ENCODE peak calls at places on chromosomes 7 and 10, in eight cellular contexts. K, B, M, U, J, D, E and T are unnamed samples.

GRCh38 chr10:77401681-77402080 is 235.9 kb downstream of the KCNMA1 start:
- DNase-seq in D (no peak), E (peak; percentile 29), B (no peak), J (no peak), M (no peak), K (no peak), U (no peak), T (no peak)

GRCh38 chr7:2063562-2064360 is 169.0 kb downstream of the MAD1L1 start:
- DNase-seq in E (peak; percentile 4), D (peak; percentile 12), B (peak; percentile 24), U (no peak), J (no peak), M (no peak), K (no peak), T (no peak)

GRCh38 chr10:1734288-1734687 is 3.0 kb downstream of the ADARB2 start:
- DNase-seq in E (no peak), U (no peak), K (no peak), D (no peak), J (no peak), B (no peak), M (no peak), T (no peak)

GRCh38 chr7:150357771-150358427 is 10.7 kb upstream of the REPIN1 start:
- DNase-seq in U (no peak), E (no peak), K (no peak), J (no peak), M (no peak), D (no peak), B (no peak), T (no peak)

GRCh38 chr10:83346216-83346910 is 792.9 kb upstream of the GHITM start:
- DNase-seq in E (no peak), J (no peak), B (no peak), K (no peak), D (no peak), U (peak; percentile 39), M (no peak), T (no peak)

GRCh38 chr7:93921607-93922446 is at the start of gene GNG11:
- DNase-seq in E (no peak), D (peak; percentile 78), K (peak; percentile 52), B (peak; percentile 68), J (peak; percentile 55), U (peak; percentile 61), M (peak; percentile 49), T (peak; percentile 90)

GRCh38 chr10:36057731-36058130 is 415.6 kb upstream of the FZD8 start:
- DNase-seq in B (no peak), E (no peak), K (no peak), J (no peak), D (no peak), M (no peak), U (no peak), T (no peak)

GRCh38 chr7:132402096-132402495 is 174.2 kb downstream of the PLXNA4 start:
- DNase-seq in U (no peak), D (no peak), K (no peak), M (no peak), J (no peak), E (no peak), B (no peak), T (no peak)

GRCh38 chr10:91617073-91617580 is 15.7 kb downstream of the PPP1R3C start:
- DNase-seq in M (no peak), B (no peak), K (peak; percentile 19), J (no peak), D (no peak), U (peak; percentile 81), E (no peak), T (peak; percentile 51)

GRCh38 chr10:94645285-94645684 is 38.2 kb upstream of the CYP2C18 start:
- DNase-seq in D (no peak), K (no peak), M (no peak), U (no peak), B (no peak), J (no peak), E (no peak), T (no peak)

GRCh38 chr10:91077549-91078017 is 142.9 kb upstream of the PCGF5 start:
- DNase-seq in B (no peak), U (peak; percentile 48), J (no peak), K (no peak), M (no peak), D (peak; percentile 83), E (peak; percentile 50), T (peak; percentile 1)

GRCh38 chr7:31488562-31489203 is 25.2 kb upstream of the ITPRID1 start:
- DNase-seq in B (peak; percentile 61), D (peak; percentile 3), J (peak; percentile 50), K (peak; percentile 80), U (no peak), M (peak; percentile 41), E (no peak), T (peak; percentile 55)

GRCh38 chr10:11713186-11713743 is 28.9 kb upstream of the ECHDC3 start:
- DNase-seq in J (no peak), M (no peak), B (peak; percentile 55), D (no peak), E (no peak), K (no peak), U (peak; percentile 87), T (no peak)

GRCh38 chr7:142797342-142797798 is 26.6 kb downstream of the PRSS2 start:
- DNase-seq in J (no peak), D (no peak), K (no peak), B (no peak), M (no peak), E (no peak), U (no peak), T (no peak)

GRCh38 chr7:128453836-128454804 is 1.6 kb upstream of the HILPDA start:
- DNase-seq in D (no peak), U (peak; percentile 52), B (peak; percentile 89), M (no peak), E (no peak), J (no peak), K (no peak), T (peak; percentile 86)

GRCh38 chr7:1914321-1914720 is 244.2 kb downstream of the ELFN1 start:
- DNase-seq in J (no peak), E (no peak), B (no peak), U (no peak), D (no peak), M (no peak), K (no peak), T (no peak)

GRCh38 chr10:102678842-102679289 is 34.6 kb downstream of the TRIM8 start:
- DNase-seq in J (no peak), M (peak; percentile 56), K (peak; percentile 60), U (peak; percentile 57), D (peak; percentile 23), B (peak; percentile 86), E (peak; percentile 38), T (peak; percentile 49)

GRCh38 chr10:21811245-21811585 is 192.3 kb downstream of the DNAJC1 start:
- DNase-seq in E (no peak), B (no peak), K (no peak), D (no peak), U (no peak), J (no peak), M (no peak), T (no peak)

GRCh38 chr10:47060993-47061500 is 149.8 kb downstream of the PTPN20 start:
- DNase-seq in K (no peak), M (no peak), U (no peak), J (no peak), E (no peak), D (no peak), B (no peak), T (no peak)

GRCh38 chr7:155885162-155886160 is 73.2 kb upstream of the SHH start:
- DNase-seq in J (no peak), B (peak; percentile 63), M (no peak), D (peak; percentile 56), U (peak; percentile 87), K (peak; percentile 91), E (no peak), T (peak; percentile 83)

GRCh38 chr7:70238171-70238575 is 639.9 kb downstream of the AUTS2 start:
- DNase-seq in E (no peak), D (no peak), B (no peak), U (no peak), K (no peak), J (no peak), M (no peak), T (no peak)

GRCh38 chr10:61897671-61898434 is 3.6 kb upstream of the ARID5B start:
- DNase-seq in D (no peak), J (no peak), M (no peak), K (no peak), E (no peak), U (peak; percentile 53), B (peak; percentile 73), T (peak; percentile 38)

GRCh38 chr10:34789993-34790506 is 25.0 kb downstream of the PARD3 start:
- DNase-seq in K (no peak), M (no peak), J (no peak), D (peak; percentile 69), U (no peak), E (no peak), B (peak; percentile 60), T (no peak)

GRCh38 chr7:30920021-30920583 is 8.4 kb downstream of the AQP1 start:
- DNase-seq in U (no peak), D (no peak), M (no peak), E (no peak), B (no peak), J (no peak), K (no peak), T (no peak)

GRCh38 chr10:99337261-99337905 is 8.2 kb downstream of the CNNM1 start:
- DNase-seq in E (no peak), M (no peak), U (no peak), K (no peak), D (no peak), J (no peak), B (no peak), T (no peak)

GRCh38 chr7:99102809-99103690 is 40.9 kb downstream of the SMURF1 start:
- DNase-seq in E (no peak), K (no peak), B (no peak), J (no peak), M (peak; percentile 15), D (no peak), U (peak; percentile 33), T (peak; percentile 17)

GRCh38 chr10:114613237-114613979 is 44.7 kb downstream of the ABLIM1 start:
- DNase-seq in K (no peak), M (no peak), E (no peak), J (no peak), D (peak; percentile 82), B (no peak), U (no peak), T (no peak)